ENCODE peak calls at places on chromosomes 16 and 17, in five cellular contexts. Q is lower leg skin, M is endothelial cell, A is GM23338, D is fibroblast of pulmonary artery. F is an unnamed sample.

GRCh38 chr16:84413605-84414004 is 45.3 kb downstream of the ATP2C2 start:
- DNase-seq in Q (no peak), M (no peak), A (no peak), D (no peak), F (no peak)

GRCh38 chr17:17849863-17850373 is 13.1 kb upstream of the SREBF1 start:
- DNase-seq in Q (no peak), M (no peak), A (peak; percentile 63), D (peak; percentile 51), F (no peak)

GRCh38 chr16:89435051-89435450 is 55.3 kb downstream of the ANKRD11 start:
- DNase-seq in Q (no peak), M (no peak), A (no peak), D (no peak), F (no peak)

GRCh38 chr17:50627782-50628601 is 6.7 kb upstream of the ABCC3 start:
- DNase-seq in Q (no peak), M (peak; percentile 25), A (peak; percentile 41), D (no peak), F (no peak)

GRCh38 chr17:28983286-28984240 is 22.3 kb downstream of the SEZ6 start:
- DNase-seq in Q (no peak), M (no peak), A (no peak), D (peak; percentile 35), F (no peak)

GRCh38 chr16:56800355-56800754 is 64.7 kb upstream of the SLC12A3 start:
- DNase-seq in Q (no peak), M (no peak), A (no peak), D (peak; percentile 37), F (no peak)

GRCh38 chr17:31248986-31249385 is 48.1 kb downstream of the OMG start:
- DNase-seq in Q (no peak), M (no peak), A (no peak), D (peak; percentile 57), F (no peak)

GRCh38 chr17:42798011-42798382 is 507 bp downstream of the COA3 start:
- DNase-seq in Q (no peak), M (no peak), A (no peak), D (no peak), F (no peak)

GRCh38 chr17:29597361-29598172 is 4.6 kb downstream of the ANKRD13B start:
- DNase-seq in Q (no peak), M (no peak), A (peak; percentile 70), D (no peak), F (no peak)

GRCh38 chr17:60356947-60357346 is 35.0 kb downstream of the USP32 start:
- DNase-seq in Q (no peak), M (no peak), A (no peak), D (peak; percentile 79), F (no peak)

GRCh38 chr16:15613676-15614075 is 29.3 kb downstream of the MARF1 start:
- DNase-seq in Q (no peak), M (no peak), A (peak; percentile 32), D (no peak), F (no peak)

GRCh38 chr17:69450857-69451410 is 36.4 kb downstream of the MAP2K6 start:
- DNase-seq in Q (no peak), M (no peak), A (no peak), D (peak; percentile 6), F (no peak)

GRCh38 chr16:86252596-86252995 is 257.7 kb upstream of the FOXF1 start:
- DNase-seq in Q (peak; percentile 49), M (peak; percentile 66), A (peak; percentile 89), D (peak; percentile 55), F (no peak)

GRCh38 chr16:54285414-54286066 is 1.0 kb downstream of the IRX3 start:
- DNase-seq in Q (peak; percentile 93), M (peak; percentile 25), A (peak; percentile 59), D (peak; percentile 22), F (no peak)

GRCh38 chr16:56611281-56611833 is 3.0 kb downstream of the MT2A start:
- DNase-seq in Q (no peak), M (no peak), A (no peak), D (peak; percentile 59), F (no peak)

GRCh38 chr17:78888911-78889496 is 14.0 kb downstream of the CEP295NL start:
- DNase-seq in Q (no peak), M (no peak), A (no peak), D (no peak), F (no peak)

GRCh38 chr17:72580321-72581127 is 459.7 kb downstream of the SOX9 start:
- DNase-seq in Q (no peak), M (no peak), A (no peak), D (no peak), F (no peak)

GRCh38 chr17:48054238-48055185 is 6.4 kb downstream of the NFE2L1 start:
- DNase-seq in Q (peak; percentile 91), M (peak; percentile 70), A (peak; percentile 99), D (peak; percentile 82), F (peak; percentile 62)

GRCh38 chr17:50079334-50080095 is 15.6 kb upstream of the PDK2 start:
- DNase-seq in Q (peak; percentile 88), M (peak; percentile 50), A (peak; percentile 85), D (peak; percentile 46), F (no peak)

GRCh38 chr17:31269597-31269996 is 27.4 kb downstream of the OMG start:
- DNase-seq in Q (no peak), M (peak; percentile 12), A (peak; percentile 79), D (peak; percentile 95), F (peak; percentile 92)

GRCh38 chr17:3976675-3977171 is 12.5 kb upstream of the ATP2A3 start:
- DNase-seq in Q (no peak), M (no peak), A (no peak), D (no peak), F (no peak)

GRCh38 chr16:85046957-85047866 is 19.6 kb downstream of the KIAA0513 start:
- DNase-seq in Q (no peak), M (no peak), A (no peak), D (peak; percentile 22), F (no peak)

GRCh38 chr17:34539881-34540280 is 39.5 kb upstream of the TMEM132E start:
- DNase-seq in Q (no peak), M (no peak), A (no peak), D (no peak), F (no peak)

GRCh38 chr17:34537445-34537844 is 41.9 kb upstream of the TMEM132E start:
- DNase-seq in Q (no peak), M (no peak), A (no peak), D (no peak), F (no peak)

GRCh38 chr17:34547453-34548063 is 31.8 kb upstream of the TMEM132E start:
- DNase-seq in Q (peak; percentile 82), M (no peak), A (peak; percentile 30), D (no peak), F (no peak)

DNA sequence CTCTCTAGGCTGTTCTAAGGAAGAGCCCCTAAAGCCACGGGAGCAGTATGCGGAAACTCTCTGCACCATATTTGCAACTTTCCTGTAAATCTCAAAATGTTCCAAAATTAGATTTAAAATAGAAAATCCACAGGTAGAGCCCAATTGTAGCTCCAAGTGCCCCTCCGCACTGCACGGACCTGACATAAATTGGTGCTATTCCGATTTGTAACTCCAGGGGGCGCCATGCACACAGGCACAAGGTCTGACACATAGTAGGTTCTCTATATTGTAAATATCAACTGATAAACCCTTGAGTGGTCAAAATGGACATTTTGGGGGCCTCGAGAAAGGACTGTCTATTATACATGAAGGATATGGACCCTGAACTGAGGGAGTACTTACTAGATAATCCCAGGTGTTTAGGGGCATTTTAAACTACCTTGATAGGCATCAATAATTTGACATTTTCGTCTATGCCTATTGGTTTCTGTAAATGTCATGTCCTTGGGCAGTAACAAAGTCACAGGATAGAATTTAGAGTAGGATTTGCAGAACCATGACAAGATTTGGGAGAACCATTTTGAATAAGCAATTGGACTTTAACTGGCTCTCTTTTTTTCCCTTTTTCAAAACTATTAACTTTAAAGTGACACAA is 36.6 kb upstream of the TMEM132E start:
- DNase-seq in Q (no peak), M (peak; percentile 65), A (peak; percentile 66), D (peak; percentile 31), F (no peak)
- TF ChIP-seq CTCF in Q (no peak), M (peak; percentile 99), A (peak; percentile 90), D (peak; percentile 78), F (peak; percentile 76)

GRCh38 chr16:50322333-50322732 is 46.5 kb downstream of the BRD7 start:
- DNase-seq in Q (no peak), M (no peak), A (no peak), D (no peak), F (no peak)

GRCh38 chr16:50326264-50326663 is 42.5 kb downstream of the BRD7 start:
- DNase-seq in Q (no peak), M (no peak), A (no peak), D (no peak), F (no peak)

GRCh38 chr16:50320310-50320709 is 48.5 kb downstream of the BRD7 start:
- DNase-seq in Q (no peak), M (no peak), A (no peak), D (no peak), F (no peak)

GRCh38 chr16:50324345-50324744 is 44.4 kb downstream of the BRD7 start:
- DNase-seq in Q (no peak), M (no peak), A (no peak), D (no peak), F (no peak)

DNA sequence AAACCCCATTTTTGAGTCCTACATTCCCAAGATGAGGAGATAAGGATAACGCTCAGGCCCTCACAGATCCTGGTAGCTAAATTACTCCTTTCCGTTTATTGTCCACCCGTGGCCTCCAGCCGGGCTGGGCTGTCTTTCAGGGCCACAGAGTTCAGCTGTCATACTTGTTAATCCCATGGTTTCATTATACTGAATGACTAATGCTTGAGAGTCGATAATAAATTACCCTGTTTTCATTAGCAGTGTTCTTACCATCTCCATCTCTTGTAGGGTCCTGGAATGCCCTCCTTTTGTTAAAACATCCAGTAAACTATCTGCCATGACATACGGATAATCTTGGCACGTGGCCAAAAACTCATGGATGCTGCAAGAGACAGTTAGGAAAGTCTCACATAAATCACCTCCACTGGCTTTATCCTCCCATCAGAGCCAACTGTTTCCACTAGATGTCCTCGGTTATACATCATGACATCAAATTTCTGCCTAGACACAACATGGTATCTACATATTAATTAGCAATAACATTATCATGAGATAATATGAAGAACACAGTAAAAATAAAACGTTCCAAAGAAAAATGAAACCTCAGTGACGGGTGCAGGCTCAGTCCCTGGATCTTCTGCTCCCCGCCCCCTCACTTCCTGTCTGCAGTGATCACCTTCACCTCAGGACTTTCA is 45.3 kb downstream of the BRD7 start:
- DNase-seq in Q (no peak), M (no peak), A (no peak), D (peak; percentile 57), F (no peak)
- TF ChIP-seq CTCF in Q (no peak), M (no peak), A (peak; percentile 38), D (peak; percentile 20), F (peak; percentile 11)

DNA sequence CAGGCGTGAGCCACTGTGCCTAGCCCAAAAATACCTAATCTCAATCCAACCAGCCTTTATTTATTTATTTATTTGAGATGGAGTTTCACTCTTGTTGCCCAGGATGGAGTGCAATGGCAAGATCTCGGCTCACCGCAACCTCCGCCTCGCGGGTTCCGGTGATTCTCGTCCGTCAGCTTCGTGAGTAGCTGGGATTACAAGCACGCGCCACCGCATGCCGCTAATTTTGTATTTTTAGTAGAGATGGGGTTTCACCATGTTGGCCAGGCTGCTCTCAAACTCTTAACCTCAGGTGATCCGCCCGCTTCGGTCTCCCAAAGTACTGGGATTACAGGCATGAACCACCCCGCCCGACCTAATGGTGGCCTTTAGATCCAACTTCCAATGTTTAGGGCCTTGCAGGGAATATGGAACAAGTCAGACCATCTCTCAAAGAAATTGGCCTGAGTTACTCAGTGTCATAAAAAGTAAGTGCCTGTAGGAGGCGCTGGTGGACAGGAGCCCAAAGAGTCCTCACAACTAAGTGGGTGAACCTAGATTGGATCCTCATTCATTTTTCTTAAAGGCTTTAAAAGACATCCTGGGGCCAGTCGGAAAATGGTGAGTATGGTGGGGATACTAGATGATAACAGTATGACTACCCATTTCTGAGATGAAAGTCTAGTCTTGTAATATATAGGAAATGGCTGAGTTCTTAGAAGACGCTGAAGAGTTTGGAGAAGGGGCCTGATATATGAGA is 4.6 kb downstream of the ZSCAN10 start:
- DNase-seq in Q (no peak), M (peak; percentile 62), A (peak; percentile 86), D (peak; percentile 69), F (no peak)
- TF ChIP-seq CTCF in Q (no peak), M (peak; percentile 70), A (peak; percentile 84), D (peak; percentile 65), F (peak; percentile 42)

GRCh38 chr16:68234188-68235104 is 1.5 kb downstream of the ESRP2 start:
- DNase-seq in Q (peak; percentile 90), M (no peak), A (peak; percentile 71), D (no peak), F (no peak)
- TF ChIP-seq CTCF in Q (no peak), M (no peak), A (no peak), D (no peak), F (no peak)

F was measured in AG09319.